ENCODE peak calls at places on chromosome 18, in five cellular contexts. O, R, B, K and T are unnamed samples.

GRCh38 chr18:31061945-31062344 is 19.4 kb upstream of the DSC3 start:
- DNase-seq in O (no peak), R (no peak), B (no peak), K (no peak), T (no peak)

GRCh38 chr18:10040287-10041011 is 126.6 kb downstream of the VAPA start:
- DNase-seq in O (no peak), R (no peak), B (no peak), K (peak; percentile 23), T (no peak)

GRCh38 chr18:34801769-34802168 is 91.7 kb downstream of the DTNA start:
- DNase-seq in O (no peak), R (no peak), B (no peak), K (no peak), T (no peak)

GRCh38 chr18:75111673-75112485 is 97.1 kb downstream of the PTGR3 start:
- DNase-seq in O (no peak), R (no peak), B (no peak), K (no peak), T (no peak)

GRCh38 chr18:78305789-78306188 is 673.8 kb upstream of the SALL3 start:
- DNase-seq in O (no peak), R (no peak), B (no peak), K (no peak), T (no peak)

GRCh38 chr18:25883091-25883490 is 207.3 kb downstream of the SS18 start:
- DNase-seq in O (no peak), R (no peak), B (no peak), K (no peak), T (no peak)

GRCh38 chr18:53115876-53116585 is 776.0 kb downstream of the DCC start:
- DNase-seq in O (no peak), R (no peak), B (no peak), K (no peak), T (no peak)

GRCh38 chr18:68564961-68565360 is 149.9 kb downstream of the TMX3 start:
- DNase-seq in O (no peak), R (no peak), B (no peak), K (no peak), T (no peak)

GRCh38 chr18:79944126-79944731 is 7.2 kb downstream of the SLC66A2 start:
- DNase-seq in O (no peak), R (no peak), B (no peak), K (peak; percentile 57), T (peak; percentile 67)

GRCh38 chr18:33875029-33875428 is 297.0 kb downstream of the ASXL3 start:
- DNase-seq in O (no peak), R (no peak), B (no peak), K (no peak), T (no peak)

GRCh38 chr18:77124452-77124922 is 8.1 kb downstream of the MBP start:
- DNase-seq in O (no peak), R (no peak), B (no peak), K (no peak), T (peak; percentile 63)

GRCh38 chr18:10140928-10141327 is 227.1 kb downstream of the VAPA start:
- DNase-seq in O (no peak), R (peak; percentile 70), B (no peak), K (peak; percentile 58), T (no peak)

GRCh38 chr18:27685807-27686412 is 491.0 kb downstream of the CDH2 start:
- DNase-seq in O (no peak), R (peak; percentile 29), B (no peak), K (peak; percentile 36), T (no peak)

GRCh38 chr18:70450658-70451253 is 161.9 kb downstream of the SOCS6 start:
- DNase-seq in O (no peak), R (peak; percentile 38), B (no peak), K (no peak), T (no peak)

GRCh38 chr18:55753643-55754255 is 165.8 kb upstream of the TCF4 start:
- DNase-seq in O (no peak), R (peak; percentile 4), B (no peak), K (no peak), T (no peak)

GRCh38 chr18:56861244-56861643 is 210.1 kb downstream of the WDR7 start:
- DNase-seq in O (no peak), R (no peak), B (no peak), K (no peak), T (no peak)

GRCh38 chr18:445090-445489 is 55.4 kb downstream of the COLEC12 start:
- DNase-seq in O (no peak), R (no peak), B (no peak), K (no peak), T (no peak)

GRCh38 chr18:10822457-10822856 is 296.6 kb downstream of the NAPG start:
- DNase-seq in O (no peak), R (no peak), B (peak; percentile 78), K (no peak), T (no peak)

GRCh38 chr18:5461056-5461455 is 82.7 kb downstream of the EPB41L3 start:
- DNase-seq in O (no peak), R (no peak), B (no peak), K (no peak), T (no peak)

GRCh38 chr18:12092398-12093229 is 1.0 kb upstream of the ANKRD62 start:
- DNase-seq in O (no peak), R (peak; percentile 53), B (no peak), K (no peak), T (no peak)

GRCh38 chr18:63320690-63321265 is 1.2 kb upstream of the BCL2 start:
- DNase-seq in O (no peak), R (peak; percentile 34), B (no peak), K (peak; percentile 31), T (peak; percentile 81)

GRCh38 chr18:63374520-63374919 is 7.5 kb upstream of the KDSR start:
- DNase-seq in O (no peak), R (no peak), B (no peak), K (no peak), T (no peak)

GRCh38 chr18:31648966-31649429 is 35.4 kb downstream of the B4GALT6 start:
- DNase-seq in O (no peak), R (peak; percentile 50), B (no peak), K (no peak), T (no peak)

GRCh38 chr18:75090336-75090735 is 118.6 kb downstream of the PTGR3 start:
- DNase-seq in O (no peak), R (no peak), B (no peak), K (no peak), T (no peak)

GRCh38 chr18:2147866-2148265 is 423.4 kb downstream of the METTL4 start:
- DNase-seq in O (no peak), R (no peak), B (no peak), K (no peak), T (no peak)

GRCh38 chr18:77129150-77129551 is 3.4 kb downstream of the MBP start:
- DNase-seq in O (no peak), R (no peak), B (no peak), K (no peak), T (peak; percentile 84)

GRCh38 chr18:54254265-54254758 is 15.0 kb upstream of the POLI start:
- DNase-seq in O (no peak), R (peak; percentile 53), B (no peak), K (no peak), T (no peak)

GRCh38 chr18:57771183-57771582 is 31.9 kb downstream of the ATP8B1 start:
- DNase-seq in O (no peak), R (peak; percentile 68), B (no peak), K (peak; percentile 50), T (no peak)

GRCh38 chr18:3661121-3661520 is 211.1 kb downstream of the TGIF1 start:
- DNase-seq in O (no peak), R (no peak), B (no peak), K (no peak), T (no peak)

GRCh38 chr18:3661989-3662388 is 212.0 kb downstream of the TGIF1 start:
- DNase-seq in O (no peak), R (no peak), B (no peak), K (no peak), T (no peak)

GRCh38 chr18:3658529-3658928 is 208.6 kb downstream of the TGIF1 start:
- DNase-seq in O (no peak), R (no peak), B (no peak), K (no peak), T (no peak)

GRCh38 chr18:3663870-3664512 is 214.0 kb downstream of the TGIF1 start:
- DNase-seq in O (no peak), R (no peak), B (no peak), K (no peak), T (no peak)

GRCh38 chr18:3660719-3661118 is 210.7 kb downstream of the TGIF1 start:
- DNase-seq in O (no peak), R (no peak), B (no peak), K (no peak), T (no peak)
- TF ChIP-seq EP300 in O (no peak), R (no peak), B (no peak), K (no peak), T (no peak)

GRCh38 chr18:7089369-7089768 is 28.2 kb downstream of the LAMA1 start:
- DNase-seq in O (no peak), R (no peak), B (peak; percentile 70), K (no peak), T (no peak)

GRCh38 chr18:7084766-7085080 is 32.9 kb downstream of the LAMA1 start:
- DNase-seq in O (no peak), R (no peak), B (no peak), K (no peak), T (no peak)

GRCh38 chr18:7082666-7083065 is 34.9 kb downstream of the LAMA1 start:
- DNase-seq in O (no peak), R (no peak), B (peak; percentile 12), K (no peak), T (no peak)

GRCh38 chr18:7079231-7079630 is 38.4 kb downstream of the LAMA1 start:
- DNase-seq in O (no peak), R (no peak), B (peak; percentile 55), K (no peak), T (no peak)

GRCh38 chr18:7084080-7084765 is 33.4 kb downstream of the LAMA1 start:
- DNase-seq in O (no peak), R (peak; percentile 1), B (peak; percentile 7), K (no peak), T (no peak)
- H3K4me3 ChIP-seq in O (no peak overlapping the region), R (no peak overlapping the region), B (no peak overlapping the region), K (no peak overlapping the region), T (no peak overlapping the region)

GRCh38 chr18:45025108-45025471 is 344.4 kb downstream of the SETBP1 start:
- DNase-seq in O (no peak), R (no peak), B (no peak), K (no peak), T (no peak)

GRCh38 chr18:45024357-45025107 is 343.8 kb downstream of the SETBP1 start:
- DNase-seq in O (no peak), R (no peak), B (no peak), K (no peak), T (no peak)

GRCh38 chr18:45026162-45026561 is 345.5 kb downstream of the SETBP1 start:
- DNase-seq in O (no peak), R (no peak), B (no peak), K (no peak), T (no peak)
- TF ChIP-seq CTCF in O (no peak), R (no peak), B (no peak), K (no peak), T (no peak)

GRCh38 chr18:7466190-7466589 is 100.9 kb upstream of the PTPRM start:
- DNase-seq in O (no peak), R (no peak), B (no peak), K (no peak), T (no peak)

GRCh38 chr18:7467708-7468466 is 99.2 kb upstream of the PTPRM start:
- DNase-seq in O (no peak), R (peak; percentile 4), B (no peak), K (no peak), T (no peak)

GRCh38 chr18:7459851-7460774 is 107.0 kb upstream of the PTPRM start:
- DNase-seq in O (no peak), R (no peak), B (no peak), K (no peak), T (peak; percentile 77)

GRCh38 chr18:7458873-7459272 is 108.2 kb upstream of the PTPRM start:
- DNase-seq in O (no peak), R (no peak), B (no peak), K (no peak), T (no peak)

GRCh38 chr18:7464245-7464966 is 102.7 kb upstream of the PTPRM start:
- DNase-seq in O (no peak), R (no peak), B (no peak), K (no peak), T (peak; percentile 84)
- TF ChIP-seq EP300 in O (no peak), R (no peak), B (no peak), K (no peak), T (peak; percentile 84)